ENCODE peak calls at places on chromosomes 3 and 15, in six cellular contexts. One of them, this sample, is unnamed.

GRCh38 chr3:13877911-13878710 is 1.8 kb downstream of the WNT7A start:
- DNase-seq in endothelial cell of umbilical vein: no peak
- DNase-seq in PC-3: peak; percentile 37
- DNase-seq in fibroblast of lung: no peak
- DNase-seq in neural progenitor cell: peak; percentile 65
- DNase-seq in H9: no peak
- DNase-seq in this sample: no peak

GRCh38 chr15:67824900-67825879 is at the start of gene SKOR1:
- DNase-seq in endothelial cell of umbilical vein: no peak
- DNase-seq in PC-3: no peak
- DNase-seq in fibroblast of lung: peak; percentile 46
- DNase-seq in neural progenitor cell: peak; percentile 85
- DNase-seq in H9: peak; percentile 80
- DNase-seq in this sample: no peak

GRCh38 chr3:45548724-45549123 is 45.8 kb upstream of the LIMD1 start:
- DNase-seq in endothelial cell of umbilical vein: no peak
- DNase-seq in PC-3: no peak
- DNase-seq in fibroblast of lung: no peak
- DNase-seq in neural progenitor cell: no peak
- DNase-seq in H9: no peak
- DNase-seq in this sample: no peak

GRCh38 chr15:58952751-58953150 is 19.3 kb upstream of the SLTM start:
- DNase-seq in endothelial cell of umbilical vein: peak; percentile 19
- DNase-seq in PC-3: peak; percentile 58
- DNase-seq in fibroblast of lung: peak; percentile 56
- DNase-seq in neural progenitor cell: no peak
- DNase-seq in H9: no peak
- DNase-seq in this sample: no peak

GRCh38 chr3:112829031-112829430 is 17.6 kb downstream of the CD200R1L start:
- DNase-seq in endothelial cell of umbilical vein: no peak
- DNase-seq in PC-3: no peak
- DNase-seq in fibroblast of lung: no peak
- DNase-seq in neural progenitor cell: no peak
- DNase-seq in H9: no peak
- DNase-seq in this sample: no peak

GRCh38 chr15:28886431-28887343 is 913 bp downstream of the APBA2 start:
- DNase-seq in endothelial cell of umbilical vein: no peak
- DNase-seq in PC-3: no peak
- DNase-seq in fibroblast of lung: no peak
- DNase-seq in neural progenitor cell: peak; percentile 55
- DNase-seq in H9: no peak
- DNase-seq in this sample: no peak

GRCh38 chr3:172285844-172286243 is 162.4 kb downstream of the GHSR start:
- DNase-seq in endothelial cell of umbilical vein: no peak
- DNase-seq in PC-3: no peak
- DNase-seq in fibroblast of lung: peak; percentile 93
- DNase-seq in neural progenitor cell: no peak
- DNase-seq in H9: no peak
- DNase-seq in this sample: no peak

GRCh38 chr3:128340904-128341555 is 125.7 kb downstream of the DNAJB8 start:
- DNase-seq in endothelial cell of umbilical vein: no peak
- DNase-seq in PC-3: no peak
- DNase-seq in fibroblast of lung: no peak
- DNase-seq in neural progenitor cell: no peak
- DNase-seq in H9: no peak
- DNase-seq in this sample: no peak

GRCh38 chr3:101009386-101009785 is 16.2 kb upstream of the ABI3BP start:
- DNase-seq in endothelial cell of umbilical vein: no peak
- DNase-seq in PC-3: no peak
- DNase-seq in fibroblast of lung: peak; percentile 16
- DNase-seq in neural progenitor cell: no peak
- DNase-seq in H9: no peak
- DNase-seq in this sample: no peak

GRCh38 chr3:194333212-194333980 is 17.7 kb downstream of the CPN2 start:
- DNase-seq in endothelial cell of umbilical vein: peak; percentile 83
- DNase-seq in PC-3: peak; percentile 95
- DNase-seq in fibroblast of lung: peak; percentile 78
- DNase-seq in neural progenitor cell: peak; percentile 90
- DNase-seq in H9: peak; percentile 90
- DNase-seq in this sample: no peak

GRCh38 chr15:29934251-29934650 is 112.0 kb upstream of the TJP1 start:
- DNase-seq in endothelial cell of umbilical vein: peak; percentile 67
- DNase-seq in PC-3: peak; percentile 99
- DNase-seq in fibroblast of lung: peak; percentile 72
- DNase-seq in neural progenitor cell: no peak
- DNase-seq in H9: no peak
- DNase-seq in this sample: no peak
- H3K9ac ChIP-seq in endothelial cell of umbilical vein: no peak overlapping the region
- H3K9ac ChIP-seq in PC-3: no peak overlapping the region
- H3K9ac ChIP-seq in fibroblast of lung: no peak overlapping the region
- H3K9ac ChIP-seq in neural progenitor cell: no peak overlapping the region
- H3K9ac ChIP-seq in H9: no peak overlapping the region
- H3K9ac ChIP-seq in this sample: no peak overlapping the region

GRCh38 chr15:66255293-66255676 is 1.7 kb upstream of the MEGF11 start:
- DNase-seq in endothelial cell of umbilical vein: no peak
- DNase-seq in PC-3: no peak
- DNase-seq in fibroblast of lung: no peak
- DNase-seq in neural progenitor cell: no peak
- DNase-seq in H9: no peak
- DNase-seq in this sample: no peak
- H3K9ac ChIP-seq in endothelial cell of umbilical vein: no peak overlapping the region
- H3K9ac ChIP-seq in PC-3: no peak overlapping the region
- H3K9ac ChIP-seq in fibroblast of lung: no peak overlapping the region
- H3K9ac ChIP-seq in neural progenitor cell: no peak overlapping the region
- H3K9ac ChIP-seq in H9: no peak overlapping the region
- H3K9ac ChIP-seq in this sample: no peak overlapping the region

DNA sequence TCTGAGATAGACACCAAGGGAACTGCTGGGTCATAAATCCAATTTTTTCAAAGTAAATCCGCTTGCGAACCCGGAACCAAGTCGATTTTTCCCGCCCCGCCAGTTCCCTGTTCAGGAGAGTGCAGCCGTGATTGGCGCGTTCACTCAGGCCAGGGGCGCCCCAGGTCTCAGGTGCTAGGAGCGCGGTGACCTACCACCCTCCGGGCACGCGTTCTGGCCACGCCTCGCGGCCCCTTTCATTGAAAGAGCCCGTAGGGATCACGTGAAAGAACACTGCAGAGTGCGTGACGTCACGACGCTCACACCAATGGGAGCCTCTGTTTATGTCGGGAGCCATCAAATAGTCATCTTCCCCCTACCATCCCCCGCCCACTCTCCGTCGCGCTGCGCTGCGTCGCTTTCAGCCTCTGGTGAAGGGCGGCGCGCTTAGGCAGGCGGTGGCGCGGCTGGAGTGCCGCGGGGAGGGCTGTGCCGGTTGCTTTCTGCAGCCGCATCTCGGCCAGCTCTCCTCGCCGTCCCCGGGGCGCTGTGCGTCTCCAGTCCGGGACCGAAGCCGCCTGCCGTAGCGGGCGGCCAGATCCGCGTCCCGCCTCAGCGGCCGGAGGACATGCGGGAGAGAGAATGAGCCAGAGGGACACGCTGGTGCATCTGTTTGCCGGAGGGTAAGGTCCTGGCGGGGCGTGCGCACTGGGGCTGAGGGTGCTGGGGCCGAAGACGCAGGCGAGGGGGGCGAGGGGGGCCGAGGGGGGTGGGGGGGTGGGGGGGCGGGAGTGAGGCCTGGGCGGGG is at the start of gene SLC25A36:
- DNase-seq in endothelial cell of umbilical vein: peak; percentile 98
- DNase-seq in PC-3: peak; percentile 96
- DNase-seq in fibroblast of lung: peak; percentile 98
- DNase-seq in neural progenitor cell: peak; percentile 100
- DNase-seq in H9: peak; percentile 99
- DNase-seq in this sample: peak; percentile 95
- H3K9ac ChIP-seq in endothelial cell of umbilical vein: peak within 1 kb of the TSS; percentile 91
- H3K9ac ChIP-seq in PC-3: peak within 1 kb of the TSS; percentile 92
- H3K9ac ChIP-seq in fibroblast of lung: peak within 1 kb of the TSS; percentile 91
- H3K9ac ChIP-seq in neural progenitor cell: peak within 1 kb of the TSS; percentile 88
- H3K9ac ChIP-seq in H9: peak within 1 kb of the TSS; percentile 90
- H3K9ac ChIP-seq in this sample: peak within 1 kb of the TSS; percentile 90

DNA sequence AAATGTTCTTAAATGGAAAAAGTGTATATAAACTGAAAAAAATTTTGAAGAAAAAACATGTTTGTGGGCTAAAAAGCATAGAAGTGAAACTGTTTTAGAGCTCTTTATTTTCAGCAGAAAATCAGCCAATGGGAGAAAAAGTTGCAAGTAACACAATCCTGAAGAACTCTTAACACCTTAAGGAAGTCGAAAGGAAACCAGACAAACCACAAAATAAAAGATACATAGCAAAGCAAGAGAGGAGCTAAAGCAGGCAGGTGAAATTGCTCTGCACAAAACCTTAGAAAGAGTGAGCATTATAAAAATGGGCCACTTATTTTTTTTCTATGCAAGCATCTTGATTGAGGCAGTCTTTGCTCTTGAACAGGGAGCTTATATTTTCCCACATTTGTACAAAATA is 300.5 kb downstream of the RAP2B start:
- DNase-seq in endothelial cell of umbilical vein: no peak
- DNase-seq in PC-3: no peak
- DNase-seq in fibroblast of lung: no peak
- DNase-seq in neural progenitor cell: no peak
- DNase-seq in H9: no peak
- DNase-seq in this sample: no peak
- H3K9ac ChIP-seq in endothelial cell of umbilical vein: no peak overlapping the region
- H3K9ac ChIP-seq in PC-3: no peak overlapping the region
- H3K9ac ChIP-seq in fibroblast of lung: no peak overlapping the region
- H3K9ac ChIP-seq in neural progenitor cell: no peak overlapping the region
- H3K9ac ChIP-seq in H9: no peak overlapping the region
- H3K9ac ChIP-seq in this sample: no peak overlapping the region

DNA sequence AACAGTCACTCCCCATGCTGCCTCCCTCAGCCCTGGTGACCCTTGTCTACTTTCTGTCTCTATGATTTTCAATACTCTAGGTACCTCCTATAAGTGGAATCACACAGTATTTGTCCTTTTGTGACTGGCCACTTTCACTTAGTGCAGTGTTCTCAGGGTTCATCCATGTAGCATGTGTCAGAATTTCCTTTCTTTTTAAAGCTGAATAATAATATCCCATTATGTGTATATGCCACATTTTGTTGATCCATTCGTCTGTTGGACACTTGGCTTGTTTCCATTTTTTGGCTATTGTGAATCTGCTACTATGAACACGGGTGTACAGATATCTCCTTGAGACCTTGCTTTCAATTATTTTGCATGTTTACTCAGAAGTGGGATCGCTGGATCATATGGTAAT is 34.1 kb downstream of the PML start:
- DNase-seq in endothelial cell of umbilical vein: peak; percentile 35
- DNase-seq in PC-3: no peak
- DNase-seq in fibroblast of lung: no peak
- DNase-seq in neural progenitor cell: no peak
- DNase-seq in H9: no peak
- DNase-seq in this sample: no peak
- H3K9ac ChIP-seq in endothelial cell of umbilical vein: no peak overlapping the region
- H3K9ac ChIP-seq in PC-3: no peak overlapping the region
- H3K9ac ChIP-seq in fibroblast of lung: no peak overlapping the region
- H3K9ac ChIP-seq in neural progenitor cell: no peak overlapping the region
- H3K9ac ChIP-seq in H9: no peak overlapping the region
- H3K9ac ChIP-seq in this sample: no peak overlapping the region

DNA sequence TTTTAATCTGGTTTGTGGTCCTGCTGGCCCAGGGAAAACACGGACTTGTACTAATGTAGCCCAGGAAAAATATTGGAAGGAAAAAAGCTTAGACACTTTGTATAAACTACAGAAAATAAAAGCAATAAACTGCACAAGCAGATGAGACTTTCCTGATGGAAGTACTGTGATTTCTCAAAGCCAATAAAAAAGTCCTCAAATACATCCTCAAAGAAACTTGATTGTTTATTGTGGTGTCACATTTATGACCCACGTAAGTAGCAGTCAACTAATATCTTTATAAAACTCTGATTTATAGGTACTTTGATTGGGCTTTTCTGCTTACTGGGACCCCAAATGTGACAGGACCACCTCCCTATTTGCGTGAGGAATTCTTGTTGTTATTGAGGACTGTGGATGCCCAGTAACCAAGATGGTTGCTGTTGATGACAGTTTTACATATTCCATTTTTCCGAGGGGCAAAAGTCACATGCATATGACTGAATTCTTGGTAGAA is 159.2 kb upstream of the TSC22D2 start:
- DNase-seq in endothelial cell of umbilical vein: no peak
- DNase-seq in PC-3: no peak
- DNase-seq in fibroblast of lung: no peak
- DNase-seq in neural progenitor cell: no peak
- DNase-seq in H9: no peak
- DNase-seq in this sample: no peak
- H3K9ac ChIP-seq in endothelial cell of umbilical vein: no peak overlapping the region
- H3K9ac ChIP-seq in PC-3: no peak overlapping the region
- H3K9ac ChIP-seq in fibroblast of lung: no peak overlapping the region
- H3K9ac ChIP-seq in neural progenitor cell: no peak overlapping the region
- H3K9ac ChIP-seq in H9: no peak overlapping the region
- H3K9ac ChIP-seq in this sample: peak overlapping the region; percentile 68

This sample was measured in SK-N-MC.